ENCODE peak calls at places on chromosomes 6 and 20, in four cellular contexts. One of them, this sample, is unnamed.

GRCh38 chr20:12847862-12848261 is 160.9 kb upstream of the SPTLC3 start:
- DNase-seq in HT-29: peak
- DNase-seq in A549: no peak
- DNase-seq in activated T-helper 1 cell treated with anti-CD3 and anti-CD28 coated beads, Interleukin-2, amount 50 U/mL, for 16 hours: no peak
- DNase-seq in this sample: no peak

GRCh38 chr6:121592261-121592935 is 157.0 kb downstream of the GJA1 start:
- DNase-seq in HT-29: no peak
- DNase-seq in A549: no peak
- DNase-seq in activated T-helper 1 cell treated with anti-CD3 and anti-CD28 coated beads, Interleukin-2, amount 50 U/mL, for 16 hours: no peak
- DNase-seq in this sample: no peak

GRCh38 chr6:63923139-63923739 is 287.6 kb downstream of the PHF3 start:
- DNase-seq in HT-29: peak
- DNase-seq in A549: peak
- DNase-seq in activated T-helper 1 cell treated with anti-CD3 and anti-CD28 coated beads, Interleukin-2, amount 50 U/mL, for 16 hours: no peak
- DNase-seq in this sample: no peak

GRCh38 chr6:14727494-14728395 is 518.1 kb upstream of the JARID2 start:
- DNase-seq in HT-29: no peak
- DNase-seq in A549: no peak
- DNase-seq in activated T-helper 1 cell treated with anti-CD3 and anti-CD28 coated beads, Interleukin-2, amount 50 U/mL, for 16 hours: no peak
- DNase-seq in this sample: no peak

GRCh38 chr6:107646176-107646575 is 156.3 kb downstream of the SOBP start:
- DNase-seq in HT-29: no peak
- DNase-seq in A549: no peak
- DNase-seq in activated T-helper 1 cell treated with anti-CD3 and anti-CD28 coated beads, Interleukin-2, amount 50 U/mL, for 16 hours: no peak
- DNase-seq in this sample: no peak

GRCh38 chr6:151690768-151691562 is 116.5 kb upstream of the ESR1 start:
- DNase-seq in HT-29: no peak
- DNase-seq in A549: no peak
- DNase-seq in activated T-helper 1 cell treated with anti-CD3 and anti-CD28 coated beads, Interleukin-2, amount 50 U/mL, for 16 hours: no peak
- DNase-seq in this sample: no peak

GRCh38 chr6:80183019-80183418 is 76.5 kb downstream of the BCKDHB start:
- DNase-seq in HT-29: no peak
- DNase-seq in A549: no peak
- DNase-seq in activated T-helper 1 cell treated with anti-CD3 and anti-CD28 coated beads, Interleukin-2, amount 50 U/mL, for 16 hours: no peak
- DNase-seq in this sample: no peak

GRCh38 chr6:109381007-109381746 is 1.1 kb downstream of the CD164 start:
- DNase-seq in HT-29: peak
- DNase-seq in A549: no peak
- DNase-seq in activated T-helper 1 cell treated with anti-CD3 and anti-CD28 coated beads, Interleukin-2, amount 50 U/mL, for 16 hours: no peak
- DNase-seq in this sample: peak

GRCh38 chr6:108944707-108945685 is 96.8 kb downstream of the ARMC2 start:
- DNase-seq in HT-29: no peak
- DNase-seq in A549: no peak
- DNase-seq in activated T-helper 1 cell treated with anti-CD3 and anti-CD28 coated beads, Interleukin-2, amount 50 U/mL, for 16 hours: no peak
- DNase-seq in this sample: no peak

GRCh38 chr6:1013656-1014430 is 298.1 kb upstream of the FOXQ1 start:
- DNase-seq in HT-29: no peak
- DNase-seq in A549: no peak
- DNase-seq in activated T-helper 1 cell treated with anti-CD3 and anti-CD28 coated beads, Interleukin-2, amount 50 U/mL, for 16 hours: no peak
- DNase-seq in this sample: no peak

GRCh38 chr6:106084106-106084963 is 1.8 kb upstream of the PRDM1 start:
- DNase-seq in HT-29: peak
- DNase-seq in A549: peak
- DNase-seq in activated T-helper 1 cell treated with anti-CD3 and anti-CD28 coated beads, Interleukin-2, amount 50 U/mL, for 16 hours: no peak
- DNase-seq in this sample: peak

GRCh38 chr20:8153281-8153908 is 21.3 kb downstream of the PLCB1 start:
- DNase-seq in HT-29: peak
- DNase-seq in A549: no peak
- DNase-seq in activated T-helper 1 cell treated with anti-CD3 and anti-CD28 coated beads, Interleukin-2, amount 50 U/mL, for 16 hours: no peak
- DNase-seq in this sample: no peak

GRCh38 chr6:42552380-42552779 is 11.4 kb upstream of the UBR2 start:
- DNase-seq in HT-29: no peak
- DNase-seq in A549: no peak
- DNase-seq in activated T-helper 1 cell treated with anti-CD3 and anti-CD28 coated beads, Interleukin-2, amount 50 U/mL, for 16 hours: no peak
- DNase-seq in this sample: no peak

GRCh38 chr20:36467076-36467999 is 74.0 kb upstream of the MYL9 start:
- DNase-seq in HT-29: peak
- DNase-seq in A549: peak
- DNase-seq in activated T-helper 1 cell treated with anti-CD3 and anti-CD28 coated beads, Interleukin-2, amount 50 U/mL, for 16 hours: no peak
- DNase-seq in this sample: no peak

GRCh38 chr6:24440897-24441598 is 38.3 kb downstream of the MRS2 start:
- DNase-seq in HT-29: no peak
- DNase-seq in A549: no peak
- DNase-seq in activated T-helper 1 cell treated with anti-CD3 and anti-CD28 coated beads, Interleukin-2, amount 50 U/mL, for 16 hours: no peak
- DNase-seq in this sample: no peak

GRCh38 chr6:21937466-21937865 is 343.9 kb downstream of the SOX4 start:
- DNase-seq in HT-29: no peak
- DNase-seq in A549: no peak
- DNase-seq in activated T-helper 1 cell treated with anti-CD3 and anti-CD28 coated beads, Interleukin-2, amount 50 U/mL, for 16 hours: no peak
- DNase-seq in this sample: no peak

GRCh38 chr6:142907017-142907470 is 37.9 kb downstream of the HIVEP2 start:
- DNase-seq in HT-29: no peak
- DNase-seq in A549: no peak
- DNase-seq in activated T-helper 1 cell treated with anti-CD3 and anti-CD28 coated beads, Interleukin-2, amount 50 U/mL, for 16 hours: no peak
- DNase-seq in this sample: no peak

GRCh38 chr6:159778542-159778941 is 10.9 kb downstream of the TCP1 start:
- DNase-seq in HT-29: no peak
- DNase-seq in A549: no peak
- DNase-seq in activated T-helper 1 cell treated with anti-CD3 and anti-CD28 coated beads, Interleukin-2, amount 50 U/mL, for 16 hours: no peak
- DNase-seq in this sample: no peak

GRCh38 chr20:1711826-1712601 is 54.4 kb upstream of the SIRPG start:
- DNase-seq in HT-29: peak
- DNase-seq in A549: no peak
- DNase-seq in activated T-helper 1 cell treated with anti-CD3 and anti-CD28 coated beads, Interleukin-2, amount 50 U/mL, for 16 hours: no peak
- DNase-seq in this sample: no peak

GRCh38 chr6:151054304-151054703 is 185.5 kb upstream of the AKAP12 start:
- DNase-seq in HT-29: no peak
- DNase-seq in A549: no peak
- DNase-seq in activated T-helper 1 cell treated with anti-CD3 and anti-CD28 coated beads, Interleukin-2, amount 50 U/mL, for 16 hours: no peak
- DNase-seq in this sample: peak

GRCh38 chr6:52616271-52616670 is 39.4 kb upstream of the TRAM2 start:
- DNase-seq in HT-29: no peak
- DNase-seq in A549: no peak
- DNase-seq in activated T-helper 1 cell treated with anti-CD3 and anti-CD28 coated beads, Interleukin-2, amount 50 U/mL, for 16 hours: no peak
- DNase-seq in this sample: no peak

GRCh38 chr6:138999949-139000725 is 12.1 kb upstream of the REPS1 start:
- DNase-seq in HT-29: no peak
- DNase-seq in A549: no peak
- DNase-seq in activated T-helper 1 cell treated with anti-CD3 and anti-CD28 coated beads, Interleukin-2, amount 50 U/mL, for 16 hours: no peak
- DNase-seq in this sample: no peak

GRCh38 chr6:13425971-13426931 is 61.1 kb downstream of the GFOD1 start:
- DNase-seq in HT-29: no peak
- DNase-seq in A549: no peak
- DNase-seq in activated T-helper 1 cell treated with anti-CD3 and anti-CD28 coated beads, Interleukin-2, amount 50 U/mL, for 16 hours: no peak
- DNase-seq in this sample: no peak

GRCh38 chr6:6542357-6542756 is 46.2 kb upstream of the LY86 start:
- DNase-seq in HT-29: no peak
- DNase-seq in A549: no peak
- DNase-seq in activated T-helper 1 cell treated with anti-CD3 and anti-CD28 coated beads, Interleukin-2, amount 50 U/mL, for 16 hours: no peak
- DNase-seq in this sample: no peak

GRCh38 chr20:48743807-48744206 is 84.0 kb downstream of the PREX1 start:
- DNase-seq in HT-29: no peak
- DNase-seq in A549: no peak
- DNase-seq in activated T-helper 1 cell treated with anti-CD3 and anti-CD28 coated beads, Interleukin-2, amount 50 U/mL, for 16 hours: no peak
- DNase-seq in this sample: no peak

GRCh38 chr6:168158280-168158979 is 79.4 kb upstream of the FRMD1 start:
- DNase-seq in HT-29: no peak
- DNase-seq in A549: no peak
- DNase-seq in activated T-helper 1 cell treated with anti-CD3 and anti-CD28 coated beads, Interleukin-2, amount 50 U/mL, for 16 hours: no peak
- DNase-seq in this sample: no peak

GRCh38 chr20:62935968-62936585 is 1.9 kb upstream of the GID8 start:
- DNase-seq in HT-29: no peak
- DNase-seq in A549: no peak
- DNase-seq in activated T-helper 1 cell treated with anti-CD3 and anti-CD28 coated beads, Interleukin-2, amount 50 U/mL, for 16 hours: no peak
- DNase-seq in this sample: no peak

GRCh38 chr6:111727798-111728197 is 122.1 kb upstream of the TRAF3IP2 start:
- DNase-seq in HT-29: peak
- DNase-seq in A549: peak
- DNase-seq in activated T-helper 1 cell treated with anti-CD3 and anti-CD28 coated beads, Interleukin-2, amount 50 U/mL, for 16 hours: no peak
- DNase-seq in this sample: no peak

GRCh38 chr20:14441201-14441600 is 103.8 kb upstream of the FLRT3 start:
- DNase-seq in HT-29: no peak
- DNase-seq in A549: no peak
- DNase-seq in activated T-helper 1 cell treated with anti-CD3 and anti-CD28 coated beads, Interleukin-2, amount 50 U/mL, for 16 hours: no peak
- DNase-seq in this sample: no peak

GRCh38 chr20:29878777-29879442 is 1378.6 kb upstream of the DEFB115 start:
- DNase-seq in HT-29: no peak
- DNase-seq in A549: no peak
- DNase-seq in activated T-helper 1 cell treated with anti-CD3 and anti-CD28 coated beads, Interleukin-2, amount 50 U/mL, for 16 hours: no peak
- DNase-seq in this sample: no peak

GRCh38 chr20:49906101-49906604 is 9.2 kb downstream of the SPATA2 start:
- DNase-seq in HT-29: no peak
- DNase-seq in A549: no peak
- DNase-seq in activated T-helper 1 cell treated with anti-CD3 and anti-CD28 coated beads, Interleukin-2, amount 50 U/mL, for 16 hours: no peak
- DNase-seq in this sample: peak

GRCh38 chr6:43428112-43428570 is 800 bp downstream of the ABCC10 start:
- DNase-seq in HT-29: peak
- DNase-seq in A549: no peak
- DNase-seq in activated T-helper 1 cell treated with anti-CD3 and anti-CD28 coated beads, Interleukin-2, amount 50 U/mL, for 16 hours: no peak
- DNase-seq in this sample: no peak

GRCh38 chr6:42742116-42742894 is 3.6 kb downstream of the TBCC start:
- DNase-seq in HT-29: no peak
- DNase-seq in A549: no peak
- DNase-seq in activated T-helper 1 cell treated with anti-CD3 and anti-CD28 coated beads, Interleukin-2, amount 50 U/mL, for 16 hours: no peak
- DNase-seq in this sample: no peak

GRCh38 chr20:59772373-59772705 is 161.1 kb downstream of the SYCP2 start:
- DNase-seq in HT-29: no peak
- DNase-seq in A549: no peak
- DNase-seq in activated T-helper 1 cell treated with anti-CD3 and anti-CD28 coated beads, Interleukin-2, amount 50 U/mL, for 16 hours: no peak
- DNase-seq in this sample: no peak

GRCh38 chr20:36167826-36168634 is 13.5 kb downstream of the EPB41L1 start:
- DNase-seq in HT-29: no peak
- DNase-seq in A549: peak
- DNase-seq in activated T-helper 1 cell treated with anti-CD3 and anti-CD28 coated beads, Interleukin-2, amount 50 U/mL, for 16 hours: no peak
- DNase-seq in this sample: no peak